ENCODE peak calls at places on chromosomes 6 and 20, in eight cellular contexts. P, N, O, K, L, G, X and U are unnamed samples.
A peak's percentile ranks its signal among the peaks of the same experiment; 100 is the strongest.

GRCh38 chr6:107712523-107713213 is 111.4 kb downstream of the SCML4 start:
- DNase-seq in O (no peak), P (no peak), G (peak; percentile 78), N (no peak), K (no peak), X (no peak), L (peak; percentile 57), U (peak; percentile 40)

GRCh38 chr6:113901482-113901881 is 44.3 kb downstream of the MARCKS start:
- DNase-seq in K (peak; percentile 15), O (no peak), P (no peak), N (no peak), X (no peak), L (peak; percentile 23), G (no peak), U (peak; percentile 64)

GRCh38 chr6:109458774-109459531 is 3.4 kb upstream of the MICAL1 start:
- DNase-seq in O (no peak), P (peak; percentile 65), K (no peak), G (no peak), X (no peak), L (no peak), N (no peak), U (no peak)

GRCh38 chr6:79646006-79646405 is 14.9 kb downstream of the SH3BGRL2 start:
- DNase-seq in X (no peak), G (no peak), L (no peak), P (peak; percentile 25), O (no peak), K (no peak), N (no peak), U (no peak)

GRCh38 chr6:127176175-127176574 is 57.7 kb downstream of the RSPO3 start:
- DNase-seq in K (no peak), N (no peak), L (peak; percentile 42), O (no peak), X (no peak), G (no peak), P (no peak), U (peak; percentile 70)

GRCh38 chr20:63896136-63896890 is 1.4 kb downstream of the DNAJC5 start:
- DNase-seq in N (peak; percentile 79), L (no peak), G (no peak), X (peak; percentile 77), O (no peak), K (peak; percentile 65), P (peak; percentile 87), U (peak; percentile 21)

GRCh38 chr6:164214066-164214465 is 799.5 kb downstream of the QKI start:
- DNase-seq in L (peak; percentile 2), G (no peak), X (no peak), O (no peak), K (no peak), P (peak; percentile 3), N (no peak), U (no peak)

GRCh38 chr6:73774311-73774766 is 78.3 kb downstream of the CD109 start:
- DNase-seq in X (no peak), G (peak; percentile 56), L (peak; percentile 100), N (peak; percentile 81), O (no peak), P (peak; percentile 93), K (peak; percentile 9), U (peak; percentile 87)

GRCh38 chr20:22924036-22924737 is 110.9 kb upstream of the SSTR4 start:
- DNase-seq in O (no peak), N (no peak), P (no peak), X (no peak), G (no peak), K (no peak), L (no peak), U (no peak)

GRCh38 chr6:109447878-109448555 is 7.5 kb downstream of the SMPD2 start:
- DNase-seq in N (no peak), O (no peak), X (no peak), G (no peak), P (peak; percentile 56), L (peak; percentile 22), K (no peak), U (no peak)

GRCh38 chr6:43665376-43665775 is 20.5 kb downstream of the RSPH9 start:
- DNase-seq in P (no peak), L (no peak), X (no peak), O (no peak), N (no peak), K (no peak), G (no peak), U (no peak)

GRCh38 chr20:46810442-46811327 is 84.0 kb upstream of the EYA2 start:
- DNase-seq in L (no peak), P (no peak), O (no peak), G (no peak), X (no peak), K (no peak), N (no peak), U (no peak)

GRCh38 chr20:58228484-58229197 is at the start of gene ANKRD60:
- DNase-seq in G (no peak), K (no peak), O (no peak), X (peak; percentile 61), N (no peak), P (peak; percentile 62), L (peak; percentile 63), U (peak; percentile 34)
- H3K4me3 ChIP-seq in G (peak within 1 kb of the TSS; percentile 55), K (no peak within 1 kb of the TSS), O (peak within 1 kb of the TSS; percentile 26), X (no peak within 1 kb of the TSS), N (no peak within 1 kb of the TSS), P (peak within 1 kb of the TSS; percentile 51), L (peak within 1 kb of the TSS; percentile 53), U (peak within 1 kb of the TSS; percentile 43)

DNA sequence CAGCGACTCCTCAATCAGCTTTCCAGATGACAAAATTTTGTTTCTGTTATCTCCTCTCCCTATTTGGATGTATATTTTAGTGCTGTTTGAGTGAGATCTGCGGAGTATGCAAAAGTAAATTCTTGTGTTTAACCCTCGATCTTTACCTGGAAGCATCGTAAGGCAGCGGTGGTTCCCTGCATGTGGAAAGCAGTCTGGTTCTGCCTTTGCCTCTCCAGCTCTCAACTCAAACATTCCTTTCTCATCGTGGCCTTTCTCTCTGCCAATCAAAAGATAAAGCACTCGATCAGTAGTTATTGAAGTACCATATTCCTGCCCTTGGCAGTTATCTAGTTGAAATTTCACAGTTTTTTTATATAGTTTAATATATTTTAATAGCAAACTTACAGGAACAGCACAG is 44.0 kb upstream of the BTN3A2 start:
- DNase-seq in P (no peak), K (no peak), O (no peak), L (no peak), X (no peak), G (no peak), N (no peak), U (no peak)
- H3K4me3 ChIP-seq in P (peak overlapping the region; percentile 82), K (no peak overlapping the region), O (no peak overlapping the region), L (no peak overlapping the region), X (no peak overlapping the region), G (no peak overlapping the region), N (no peak overlapping the region), U (no peak overlapping the region)

GRCh38 chr6:30881392-30881986 is 2.8 kb upstream of the DDR1 start:
- DNase-seq in G (no peak), K (no peak), P (no peak), N (no peak), O (no peak), L (no peak), X (no peak), U (no peak)
- H3K4me3 ChIP-seq in G (no peak overlapping the region), K (no peak overlapping the region), P (no peak overlapping the region), N (no peak overlapping the region), O (no peak overlapping the region), L (no peak overlapping the region), X (no peak overlapping the region), U (no peak overlapping the region)

DNA sequence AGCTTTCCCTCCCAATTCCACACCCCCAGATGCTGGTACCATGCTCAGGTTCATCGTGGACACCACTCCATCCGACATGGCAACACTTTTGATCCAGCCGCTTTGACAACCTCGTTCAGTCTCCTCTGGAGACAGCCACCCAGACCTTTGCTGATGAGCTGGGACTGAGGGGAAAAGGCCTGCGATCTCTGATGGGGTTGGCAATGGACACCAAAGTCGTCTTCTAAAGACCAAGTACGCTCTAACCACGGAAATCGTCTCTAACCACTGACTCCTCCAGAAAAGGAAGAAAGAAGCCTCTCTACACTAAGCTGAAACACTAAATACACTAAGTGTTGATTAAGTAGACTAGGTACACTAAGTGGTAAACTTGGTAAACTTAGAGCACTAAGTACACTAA is 26.1 kb upstream of the HLA-E start:
- DNase-seq in L (no peak), N (no peak), P (peak; percentile 75), K (no peak), O (no peak), X (no peak), G (no peak), U (no peak)
- H3K4me3 ChIP-seq in L (no peak overlapping the region), N (no peak overlapping the region), P (no peak overlapping the region), K (no peak overlapping the region), O (no peak overlapping the region), X (no peak overlapping the region), G (no peak overlapping the region), U (no peak overlapping the region)

GRCh38 chr6:51024126-51024525 is 205.5 kb downstream of the TFAP2B start:
- DNase-seq in X (no peak), L (no peak), O (no peak), G (no peak), N (no peak), P (no peak), K (no peak), U (no peak)
- H3K4me3 ChIP-seq in X (no peak overlapping the region), L (no peak overlapping the region), O (no peak overlapping the region), G (no peak overlapping the region), N (no peak overlapping the region), P (no peak overlapping the region), K (no peak overlapping the region), U (no peak overlapping the region)